ENCODE peak calls at places on chromosomes 12 and 14, in nine cellular contexts. One of them, this sample, is unnamed.

GRCh38 chr12:6735448-6736191 is 11.8 kb downstream of the COPS7A start:
- DNase-seq in Daoy: peak
- DNase-seq in uterus: peak
- DNase-seq in mesendoderm: peak
- DNase-seq in body of pancreas: peak
- DNase-seq in WERI-Rb-1: peak
- DNase-seq in epithelial cell of esophagus: peak
- DNase-seq in endothelial cell: peak
- DNase-seq in GM10248: peak
- DNase-seq in this sample: peak

GRCh38 chr12:106962291-106962690 is 6.6 kb downstream of the TMEM263 start:
- DNase-seq in uterus: no peak
- DNase-seq in WERI-Rb-1: no peak
- DNase-seq in epithelial cell of esophagus: no peak
- DNase-seq in body of pancreas: no peak
- DNase-seq in GM10248: no peak
- DNase-seq in mesendoderm: no peak
- DNase-seq in endothelial cell: no peak
- DNase-seq in Daoy: no peak
- DNase-seq in this sample: no peak

GRCh38 chr14:24665440-24665991 is 31.5 kb upstream of the GZMB start:
- DNase-seq in uterus: no peak
- DNase-seq in body of pancreas: no peak
- DNase-seq in GM10248: peak
- DNase-seq in WERI-Rb-1: no peak
- DNase-seq in endothelial cell: no peak
- DNase-seq in mesendoderm: no peak
- DNase-seq in epithelial cell of esophagus: peak
- DNase-seq in Daoy: no peak
- DNase-seq in this sample: no peak

GRCh38 chr12:110579239-110579888 is 3.8 kb downstream of the PPTC7 start:
- DNase-seq in endothelial cell: no peak
- DNase-seq in body of pancreas: no peak
- DNase-seq in mesendoderm: no peak
- DNase-seq in uterus: no peak
- DNase-seq in epithelial cell of esophagus: no peak
- DNase-seq in Daoy: no peak
- DNase-seq in GM10248: no peak
- DNase-seq in WERI-Rb-1: no peak
- DNase-seq in this sample: no peak

GRCh38 chr12:65999564-66000280 is 130.8 kb downstream of the LLPH start:
- DNase-seq in Daoy: peak
- DNase-seq in epithelial cell of esophagus: peak
- DNase-seq in mesendoderm: no peak
- DNase-seq in WERI-Rb-1: no peak
- DNase-seq in body of pancreas: no peak
- DNase-seq in uterus: no peak
- DNase-seq in endothelial cell: no peak
- DNase-seq in GM10248: no peak
- DNase-seq in this sample: no peak

GRCh38 chr12:50458606-50459005 is 46.2 kb upstream of the DIP2B start:
- DNase-seq in epithelial cell of esophagus: peak
- DNase-seq in Daoy: no peak
- DNase-seq in uterus: no peak
- DNase-seq in GM10248: no peak
- DNase-seq in endothelial cell: no peak
- DNase-seq in mesendoderm: no peak
- DNase-seq in WERI-Rb-1: no peak
- DNase-seq in body of pancreas: no peak
- DNase-seq in this sample: no peak

GRCh38 chr12:66879392-66879791 is 200.5 kb upstream of the GRIP1 start:
- DNase-seq in endothelial cell: no peak
- DNase-seq in Daoy: no peak
- DNase-seq in body of pancreas: no peak
- DNase-seq in uterus: no peak
- DNase-seq in GM10248: no peak
- DNase-seq in mesendoderm: no peak
- DNase-seq in WERI-Rb-1: no peak
- DNase-seq in epithelial cell of esophagus: no peak
- DNase-seq in this sample: peak

GRCh38 chr12:127172857-127173256 is 1094.1 kb upstream of the TMEM132C start:
- DNase-seq in mesendoderm: no peak
- DNase-seq in endothelial cell: no peak
- DNase-seq in epithelial cell of esophagus: no peak
- DNase-seq in uterus: no peak
- DNase-seq in Daoy: no peak
- DNase-seq in body of pancreas: no peak
- DNase-seq in WERI-Rb-1: peak
- DNase-seq in GM10248: no peak
- DNase-seq in this sample: no peak

GRCh38 chr12:24728366-24728765 is 220.5 kb downstream of the BCAT1 start:
- DNase-seq in endothelial cell: no peak
- DNase-seq in GM10248: peak
- DNase-seq in Daoy: peak
- DNase-seq in uterus: no peak
- DNase-seq in mesendoderm: peak
- DNase-seq in epithelial cell of esophagus: peak
- DNase-seq in WERI-Rb-1: no peak
- DNase-seq in body of pancreas: no peak
- DNase-seq in this sample: no peak

GRCh38 chr12:95820096-95820703 is 29.6 kb upstream of the NTN4 start:
- DNase-seq in epithelial cell of esophagus: peak
- DNase-seq in mesendoderm: peak
- DNase-seq in endothelial cell: peak
- DNase-seq in body of pancreas: peak
- DNase-seq in GM10248: no peak
- DNase-seq in WERI-Rb-1: peak
- DNase-seq in uterus: peak
- DNase-seq in Daoy: no peak
- DNase-seq in this sample: peak

GRCh38 chr12:47774664-47775063 is 1.6 kb downstream of the SLC48A1 start:
- DNase-seq in mesendoderm: no peak
- DNase-seq in endothelial cell: no peak
- DNase-seq in WERI-Rb-1: no peak
- DNase-seq in uterus: no peak
- DNase-seq in epithelial cell of esophagus: no peak
- DNase-seq in body of pancreas: no peak
- DNase-seq in Daoy: no peak
- DNase-seq in GM10248: no peak
- DNase-seq in this sample: no peak

GRCh38 chr14:56794557-56795283 is 15.6 kb downstream of the OTX2 start:
- DNase-seq in uterus: no peak
- DNase-seq in Daoy: no peak
- DNase-seq in body of pancreas: no peak
- DNase-seq in WERI-Rb-1: peak
- DNase-seq in epithelial cell of esophagus: no peak
- DNase-seq in endothelial cell: peak
- DNase-seq in mesendoderm: peak
- DNase-seq in GM10248: no peak
- DNase-seq in this sample: no peak

GRCh38 chr14:61153914-61154545 is 127.1 kb downstream of the TMEM30B start:
- DNase-seq in WERI-Rb-1: no peak
- DNase-seq in endothelial cell: no peak
- DNase-seq in Daoy: no peak
- DNase-seq in body of pancreas: no peak
- DNase-seq in epithelial cell of esophagus: peak
- DNase-seq in mesendoderm: no peak
- DNase-seq in GM10248: no peak
- DNase-seq in uterus: no peak
- DNase-seq in this sample: no peak

GRCh38 chr14:90580381-90581335 is 183.8 kb downstream of the CALM1 start:
- DNase-seq in GM10248: no peak
- DNase-seq in WERI-Rb-1: no peak
- DNase-seq in endothelial cell: no peak
- DNase-seq in body of pancreas: no peak
- DNase-seq in Daoy: peak
- DNase-seq in uterus: no peak
- DNase-seq in epithelial cell of esophagus: no peak
- DNase-seq in mesendoderm: no peak
- DNase-seq in this sample: no peak

GRCh38 chr14:59318908-59319307 is 130.4 kb downstream of the DAAM1 start:
- DNase-seq in Daoy: no peak
- DNase-seq in endothelial cell: no peak
- DNase-seq in mesendoderm: no peak
- DNase-seq in epithelial cell of esophagus: no peak
- DNase-seq in GM10248: no peak
- DNase-seq in body of pancreas: no peak
- DNase-seq in WERI-Rb-1: no peak
- DNase-seq in uterus: no peak
- DNase-seq in this sample: no peak

GRCh38 chr14:46259536-46259935 is 392.0 kb downstream of the RPL10L start:
- DNase-seq in epithelial cell of esophagus: no peak
- DNase-seq in mesendoderm: peak
- DNase-seq in endothelial cell: no peak
- DNase-seq in GM10248: no peak
- DNase-seq in body of pancreas: no peak
- DNase-seq in Daoy: no peak
- DNase-seq in WERI-Rb-1: no peak
- DNase-seq in uterus: no peak
- DNase-seq in this sample: no peak

GRCh38 chr14:35861204-35861868 is 35.2 kb downstream of the BRMS1L start:
- DNase-seq in uterus: no peak
- DNase-seq in mesendoderm: no peak
- DNase-seq in Daoy: no peak
- DNase-seq in body of pancreas: no peak
- DNase-seq in WERI-Rb-1: no peak
- DNase-seq in endothelial cell: no peak
- DNase-seq in GM10248: no peak
- DNase-seq in epithelial cell of esophagus: no peak
- DNase-seq in this sample: no peak

This sample was measured in NCI-H774.